ENCODE peak calls at places on chromosomes 7 and 10, in eight cellular contexts. X is neural crest cell; F is activated CD4-positive, alpha-beta T cell treated with anti-CD3 and anti-CD28 coated beads for 4 hours; Y is Calu3; Z is skeletal muscle cell; H is DMS79; T is NCI-H1105; J is OCI-LY7. U is an unnamed sample.

GRCh38 chr7:92778972-92779371 is 57.4 kb downstream of the CDK6 start:
- DNase-seq in X (no peak), F (no peak), Y (no peak), Z (peak; percentile 89), H (no peak), T (no peak), J (peak; percentile 41), U (no peak)

GRCh38 chr10:121036431-121036830 is 185.3 kb downstream of the WDR11 start:
- DNase-seq in X (no peak), F (no peak), Y (no peak), Z (no peak), H (no peak), T (no peak), J (no peak), U (no peak)

GRCh38 chr10:78211476-78212110 is 177.9 kb downstream of the RPS24 start:
- DNase-seq in X (peak; percentile 32), F (no peak), Y (peak; percentile 34), Z (no peak), H (no peak), T (no peak), J (peak; percentile 33), U (peak; percentile 16)

GRCh38 chr7:152607007-152607406 is 68.9 kb downstream of the XRCC2 start:
- DNase-seq in X (no peak), F (no peak), Y (no peak), Z (no peak), H (no peak), T (no peak), J (no peak), U (no peak)

GRCh38 chr10:69506834-69507643 is 55.8 kb downstream of the TSPAN15 start:
- DNase-seq in X (no peak), F (no peak), Y (no peak), Z (no peak), H (no peak), T (no peak), J (no peak), U (no peak)

GRCh38 chr7:78528964-78529363 is 730.4 kb downstream of the PHTF2 start:
- DNase-seq in X (no peak), F (no peak), Y (no peak), Z (no peak), H (no peak), T (no peak), J (no peak), U (no peak)

GRCh38 chr7:1298051-1298937 is 65.6 kb downstream of the UNCX start:
- DNase-seq in X (no peak), F (no peak), Y (no peak), Z (no peak), H (no peak), T (no peak), J (no peak), U (no peak)

GRCh38 chr10:127612-128432 is 7.4 kb upstream of the ZMYND11 start:
- DNase-seq in X (no peak), F (peak; percentile 18), Y (no peak), Z (no peak), H (no peak), T (no peak), J (peak; percentile 65), U (no peak)

GRCh38 chr7:111740942-111741341 is 178.7 kb upstream of the IMMP2L start:
- DNase-seq in X (no peak), F (no peak), Y (no peak), Z (no peak), H (no peak), T (no peak), J (no peak), U (no peak)

GRCh38 chr10:82319558-82319957 is 444.6 kb downstream of the NRG3 start:
- DNase-seq in X (no peak), F (no peak), Y (no peak), Z (no peak), H (no peak), T (no peak), J (peak; percentile 7), U (no peak)

GRCh38 chr7:147279516-147279915 is 1162.9 kb downstream of the CNTNAP2 start:
- DNase-seq in X (no peak), F (no peak), Y (no peak), Z (no peak), H (no peak), T (no peak), J (no peak), U (peak; percentile 0)

GRCh38 chr10:46223064-46223480 is 63.7 kb upstream of the ANTXRL start:
- DNase-seq in X (no peak), F (no peak), Y (peak; percentile 44), Z (no peak), H (no peak), T (no peak), J (peak; percentile 16), U (no peak)

GRCh38 chr7:112592565-112592964 is 111.8 kb downstream of the LSMEM1 start:
- DNase-seq in X (no peak), F (no peak), Y (no peak), Z (no peak), H (no peak), T (no peak), J (no peak), U (no peak)

GRCh38 chr7:33446551-33446950 is 317.2 kb downstream of the BBS9 start:
- DNase-seq in X (no peak), F (no peak), Y (no peak), Z (no peak), H (no peak), T (peak; percentile 81), J (no peak), U (no peak)

GRCh38 chr7:139568346-139568675 is 44.8 kb downstream of the CLEC2L start:
- DNase-seq in X (no peak), F (no peak), Y (no peak), Z (no peak), H (no peak), T (no peak), J (no peak), U (no peak)

GRCh38 chr7:48875300-48875916 is 48.9 kb upstream of the CDC14C start:
- DNase-seq in X (peak; percentile 41), F (no peak), Y (peak; percentile 71), Z (no peak), H (no peak), T (peak; percentile 40), J (no peak), U (peak; percentile 15)

GRCh38 chr7:48041665-48041995 is 6.3 kb downstream of the C7orf57 start:
- DNase-seq in X (no peak), F (no peak), Y (no peak), Z (no peak), H (no peak), T (no peak), J (no peak), U (no peak)

GRCh38 chr7:17524746-17525145 is 226.3 kb downstream of the AHR start:
- DNase-seq in X (no peak), F (no peak), Y (no peak), Z (peak; percentile 70), H (no peak), T (no peak), J (no peak), U (no peak)

GRCh38 chr7:51260516-51260915 is 56.1 kb downstream of the COBL start:
- DNase-seq in X (no peak), F (no peak), Y (no peak), Z (no peak), H (no peak), T (no peak), J (no peak), U (no peak)

GRCh38 chr10:114295393-114295792 is 56.3 kb downstream of the VWA2 start:
- DNase-seq in X (no peak), F (no peak), Y (no peak), Z (no peak), H (no peak), T (no peak), J (no peak), U (no peak)

GRCh38 chr10:59575269-59575668 is 134.4 kb downstream of the SLC16A9 start:
- DNase-seq in X (no peak), F (no peak), Y (no peak), Z (no peak), H (no peak), T (no peak), J (no peak), U (no peak)

GRCh38 chr7:5481241-5482019 is 57.8 kb upstream of the TNRC18 start:
- DNase-seq in X (no peak), F (no peak), Y (no peak), Z (no peak), H (no peak), T (no peak), J (no peak), U (no peak)